ENCODE peak calls at places on chromosomes 13 and 19, in seven cellular contexts. K is PC-3, V is HCT116, U is GM23338, Q is GM23248, B is hepatocyte, I is MM.1S. D is an unnamed sample.

GRCh38 chr13:112991611-112992010 is 22.6 kb downstream of the MCF2L start:
- DNase-seq in K (no peak), V (no peak), I (no peak), U (no peak), Q (no peak), B (no peak), D (no peak)

GRCh38 chr19:4776436-4777205 is 14.9 kb upstream of the FEM1A start:
- DNase-seq in B (no peak), K (peak), V (no peak), I (no peak), Q (peak), U (peak), D (peak)

GRCh38 chr19:46056536-46056935 is 15.7 kb upstream of the IGFL4 start:
- DNase-seq in V (no peak), Q (no peak), K (no peak), B (no peak), U (no peak), I (no peak), D (no peak)

GRCh38 chr13:23558675-23559536 is 11.3 kb upstream of the TNFRSF19 start:
- DNase-seq in Q (peak), I (no peak), V (peak), K (peak), U (peak), B (peak), D (no peak)

GRCh38 chr13:63433546-63434150 is 2018.0 kb upstream of the PCDH20 start:
- DNase-seq in B (no peak), U (no peak), Q (no peak), I (no peak), K (peak), V (no peak), D (no peak)

GRCh38 chr13:80590551-80590950 is 249.6 kb upstream of the SPRY2 start:
- DNase-seq in B (no peak), I (no peak), Q (no peak), K (no peak), V (no peak), U (no peak), D (no peak)

GRCh38 chr13:42355841-42356575 is 84.1 kb downstream of the AKAP11 start:
- DNase-seq in U (no peak), B (no peak), Q (no peak), I (no peak), K (no peak), V (no peak), D (no peak)

GRCh38 chr19:7629347-7630054 is at the start of the genes PET100 and XAB2:
- DNase-seq in V (peak), U (peak), Q (peak), I (peak), B (peak), K (peak), D (peak)

GRCh38 chr13:50521191-50521590 is 322.3 kb downstream of the DLEU7 start:
- DNase-seq in B (no peak), U (no peak), Q (no peak), K (no peak), V (no peak), I (no peak), D (no peak)

GRCh38 chr13:98488736-98489135 is 88.2 kb downstream of the STK24 start:
- DNase-seq in U (no peak), I (peak), Q (no peak), K (no peak), B (no peak), V (no peak), D (no peak)

GRCh38 chr19:44808463-44809371 is at the start of gene BCAM:
- DNase-seq in I (no peak), B (peak), U (peak), K (peak), Q (peak), V (no peak), D (peak)

GRCh38 chr19:58568731-58569130 is 4.4 kb downstream of the MZF1 start:
- DNase-seq in B (no peak), K (no peak), I (no peak), Q (no peak), V (no peak), U (no peak), D (no peak)

GRCh38 chr19:10113964-10114650 is 2.6 kb downstream of the P2RY11 start:
- DNase-seq in K (peak), B (no peak), Q (peak), I (no peak), V (no peak), U (peak), D (no peak)

GRCh38 chr19:45590300-45591003 is 5.8 kb upstream of the OPA3 start:
- DNase-seq in I (no peak), V (no peak), U (no peak), B (no peak), Q (no peak), K (no peak), D (no peak)

DNA sequence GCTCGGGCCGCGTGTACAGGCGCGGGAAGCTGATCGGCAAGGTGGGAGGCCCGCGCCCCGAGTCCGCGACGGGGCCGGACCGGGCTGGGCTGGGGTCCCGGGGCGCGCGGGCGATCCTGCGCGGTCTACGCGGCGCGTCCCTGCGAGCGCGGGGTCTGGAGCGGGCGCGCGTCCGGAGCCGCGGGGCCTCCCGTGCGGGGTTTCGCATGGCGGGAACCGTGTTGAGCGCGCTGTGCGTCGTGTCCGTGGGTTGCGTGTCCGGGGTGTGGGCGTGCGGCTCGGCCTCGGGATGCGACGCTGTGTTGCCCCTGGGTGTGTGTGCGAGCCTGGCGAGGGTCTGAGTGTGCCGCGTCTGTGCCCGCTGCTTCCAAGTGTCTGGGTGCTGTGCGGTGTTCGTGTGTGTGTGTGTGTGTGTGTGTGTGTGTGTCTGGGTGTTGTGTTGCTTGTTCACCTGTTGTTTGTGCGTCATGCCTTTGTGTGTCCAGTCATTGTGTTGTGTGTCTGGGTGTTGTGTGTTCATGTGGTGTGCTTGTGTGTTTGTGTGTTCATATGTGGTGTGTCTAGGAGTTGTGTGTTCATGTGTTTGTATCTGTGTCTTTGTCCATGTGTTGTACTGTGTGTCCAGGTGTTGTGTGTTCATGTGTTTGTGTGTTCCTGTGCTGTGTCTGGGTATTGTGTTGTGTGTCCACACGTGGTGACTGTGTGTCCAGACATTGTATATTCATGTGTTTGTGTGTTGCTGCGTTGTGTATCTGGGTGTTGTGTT is 512 bp downstream of the PLK5 start:
- DNase-seq in V (no peak), I (no peak), B (no peak), Q (no peak), U (no peak), K (no peak), D (no peak)
- TF ChIP-seq EZH2 in V (no peak), I (no peak), B (no peak), Q (peak), U (no peak), K (no peak), D (peak)

GRCh38 chr19:49071860-49072547 is 495 bp downstream of the KCNA7 start:
- DNase-seq in B (no peak), K (no peak), Q (peak), U (peak), I (no peak), V (no peak), D (peak)

GRCh38 chr19:49070416-49070815 is 2.1 kb downstream of the KCNA7 start:
- DNase-seq in Q (no peak), K (no peak), I (no peak), U (no peak), B (no peak), V (no peak), D (no peak)

GRCh38 chr19:49069026-49069425 is 3.5 kb downstream of the KCNA7 start:
- DNase-seq in B (no peak), K (no peak), Q (no peak), U (no peak), I (no peak), V (no peak), D (no peak)

DNA sequence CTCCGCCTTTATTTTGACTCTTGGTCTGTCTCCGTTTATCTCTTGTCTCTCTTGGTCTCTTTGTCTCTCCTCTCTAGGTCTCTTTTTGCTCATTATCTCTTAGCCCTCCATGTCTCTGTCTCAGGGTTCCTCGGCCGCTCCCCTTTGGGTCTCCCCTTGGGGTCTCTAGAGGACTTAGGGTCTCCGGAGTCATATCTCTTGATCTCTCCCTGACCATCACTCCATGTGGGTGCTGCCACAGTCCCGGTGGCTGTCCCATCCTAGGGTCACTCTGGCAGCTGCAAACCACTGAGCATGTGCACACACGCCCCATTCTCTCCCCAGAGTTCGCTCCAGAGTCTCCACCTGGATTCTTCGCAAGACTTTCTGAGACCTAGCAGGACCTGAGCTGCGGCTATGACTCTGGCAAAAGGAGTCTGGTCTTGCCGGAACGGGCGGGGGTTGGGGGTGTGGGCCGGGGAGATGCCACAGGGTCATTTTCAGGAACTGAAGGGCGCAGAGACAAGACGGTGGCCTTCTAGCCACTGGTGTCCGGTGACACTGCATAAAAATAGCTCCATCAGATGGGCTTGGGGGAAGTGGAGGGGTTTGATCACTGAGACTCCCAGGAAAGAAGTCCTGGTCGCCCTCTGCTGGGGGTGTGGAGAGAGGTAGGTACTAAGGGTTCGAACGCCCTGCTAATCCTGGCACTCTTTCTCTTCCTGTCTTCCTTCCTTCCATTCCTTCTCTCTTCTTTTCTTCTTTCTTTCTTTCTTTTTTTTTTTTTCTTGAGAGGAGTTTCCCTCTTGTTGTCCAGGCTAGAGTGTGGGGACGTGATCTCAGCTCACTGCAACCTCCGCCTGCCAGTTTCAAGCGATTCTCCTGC is 1.2 kb upstream of the KCNA7 start:
- DNase-seq in Q (peak), V (peak), I (no peak), U (peak), B (no peak), K (peak), D (peak)
- TF ChIP-seq EZH2phosphoT487 in Q (no peak), V (no peak), I (no peak), U (no peak), B (no peak), K (no peak), D (peak)

GRCh38 chr19:43776285-43776684 is 4.5 kb downstream of the KCNN4 start:
- DNase-seq in I (no peak), K (no peak), B (peak), Q (no peak), U (no peak), V (no peak), D (no peak)

GRCh38 chr19:43773725-43774102 is 7.1 kb downstream of the KCNN4 start:
- DNase-seq in Q (no peak), B (no peak), K (no peak), I (no peak), U (peak), V (no peak), D (peak)

GRCh38 chr19:43777163-43777700 is 3.5 kb downstream of the KCNN4 start:
- DNase-seq in Q (peak), I (no peak), V (no peak), B (peak), U (no peak), K (no peak), D (no peak)

GRCh38 chr19:43775299-43775890 is 5.4 kb downstream of the KCNN4 start:
- DNase-seq in Q (no peak), K (no peak), I (no peak), V (no peak), U (no peak), B (no peak), D (no peak)

DNA sequence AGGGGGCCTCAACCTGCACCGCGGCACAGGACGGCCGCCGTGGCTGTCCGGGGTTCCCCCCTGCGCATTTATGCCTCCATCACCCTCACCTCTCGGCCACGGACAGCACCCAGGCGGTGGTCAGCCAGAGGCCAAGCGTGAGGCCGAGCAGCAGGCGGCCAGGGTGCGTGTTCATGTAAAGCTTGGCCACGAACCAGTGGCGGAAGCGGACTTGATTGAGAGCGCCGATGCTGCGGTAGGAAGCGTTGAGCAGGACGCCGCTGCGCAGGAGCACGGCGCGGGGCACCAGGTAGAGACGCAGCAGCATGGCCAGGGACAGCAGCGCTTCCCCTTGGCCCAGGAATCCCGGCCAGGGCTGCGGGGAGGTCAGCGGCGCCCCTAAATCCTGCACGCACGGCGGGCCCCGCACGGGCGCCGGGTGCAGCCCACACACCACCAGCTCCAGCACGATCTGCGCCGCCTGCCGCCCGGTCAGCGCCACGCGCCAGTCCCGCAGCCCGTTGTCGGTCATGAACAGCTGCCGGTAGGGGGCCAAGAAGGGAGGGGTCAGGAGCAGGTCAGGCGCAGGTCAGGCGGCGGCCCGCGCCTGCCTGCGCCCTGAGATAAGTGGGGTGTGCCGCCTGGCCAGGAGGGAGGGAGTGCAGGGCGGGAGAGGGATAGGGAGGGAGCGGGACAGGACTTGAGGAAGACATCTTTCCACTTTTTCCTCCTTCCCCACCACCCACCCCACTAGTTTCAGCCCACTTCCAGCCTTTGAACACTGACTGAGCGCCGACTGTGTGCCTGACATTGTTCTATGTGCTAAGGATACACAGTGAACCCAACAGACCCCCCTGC is 6.5 kb downstream of the KCNN4 start:
- DNase-seq in V (no peak), K (no peak), U (peak), B (peak), I (no peak), Q (peak), D (peak)
- TF ChIP-seq EZH2 in V (no peak), K (no peak), U (peak), B (no peak), I (no peak), Q (no peak), D (peak)

GRCh38 chr13:43725460-43725859 is 61.3 kb downstream of the ENOX1 start:
- DNase-seq in U (no peak), B (no peak), I (no peak), Q (no peak), K (no peak), V (no peak), D (no peak)

GRCh38 chr13:43728411-43728810 is 58.4 kb downstream of the ENOX1 start:
- DNase-seq in U (no peak), V (no peak), I (no peak), Q (no peak), B (no peak), K (no peak), D (no peak)

GRCh38 chr13:43732726-43733125 is 54.0 kb downstream of the ENOX1 start:
- DNase-seq in B (no peak), Q (no peak), U (no peak), K (no peak), V (no peak), I (no peak), D (no peak)

DNA sequence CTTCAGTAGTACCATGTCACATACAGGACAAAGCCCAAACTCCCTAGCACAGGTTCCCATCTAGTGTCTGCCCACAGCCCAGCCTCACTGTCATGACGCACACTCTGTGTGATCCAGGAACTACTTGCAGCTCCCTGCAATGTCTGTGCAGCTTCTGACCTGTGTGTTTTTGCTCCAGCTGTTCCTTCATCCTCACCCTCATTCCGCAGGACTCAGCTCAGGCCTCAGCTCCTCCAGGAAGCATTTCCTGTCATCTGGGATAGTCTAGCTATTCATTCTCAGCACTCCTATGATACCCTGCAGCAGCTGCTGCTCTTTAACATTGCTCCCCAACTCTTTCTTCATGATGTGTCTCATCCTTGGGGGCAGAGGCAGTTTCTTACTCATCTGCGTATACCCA is 56.1 kb downstream of the ENOX1 start:
- DNase-seq in B (peak), I (no peak), K (no peak), U (no peak), V (no peak), Q (peak), D (no peak)
- TF ChIP-seq EZH2phosphoT487 in B (no peak), I (no peak), K (no peak), U (no peak), V (no peak), Q (no peak), D (no peak)

GRCh38 chr19:48481191-48481500 is 12.0 kb downstream of the CYTH2 start:
- DNase-seq in K (no peak), B (no peak), V (no peak), U (no peak), Q (no peak), I (no peak), D (no peak)

GRCh38 chr19:48480476-48481190 is 11.5 kb downstream of the CYTH2 start:
- DNase-seq in U (peak), Q (peak), B (no peak), K (no peak), I (no peak), V (no peak), D (no peak)

GRCh38 chr19:48480151-48480475 is 10.9 kb downstream of the CYTH2 start:
- DNase-seq in V (no peak), K (no peak), I (no peak), U (peak), Q (peak), B (no peak), D (no peak)

GRCh38 chr19:48478339-48479061 is 9.3 kb downstream of the CYTH2 start:
- DNase-seq in K (no peak), V (no peak), B (no peak), Q (no peak), U (no peak), I (no peak), D (no peak)

DNA sequence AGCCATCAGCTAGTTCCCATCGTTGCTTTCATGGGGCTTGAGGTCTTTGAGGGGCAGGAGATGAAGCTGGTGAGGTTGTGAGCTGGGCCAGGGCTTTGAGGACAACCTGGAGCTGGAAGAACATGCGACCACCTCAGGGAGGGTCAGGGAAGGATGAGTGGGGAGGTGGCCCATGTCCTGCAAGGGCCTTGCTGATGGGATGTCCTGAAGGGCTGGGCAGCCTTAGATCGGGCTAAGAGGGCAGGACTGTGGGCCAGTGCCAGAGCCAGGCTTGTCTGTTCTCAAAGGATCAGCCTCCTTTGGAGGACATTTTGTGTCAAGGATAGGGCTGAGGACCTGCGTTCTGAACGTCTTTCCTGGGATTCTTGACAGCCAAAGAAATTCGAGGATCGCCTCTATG is 10.5 kb downstream of the CYTH2 start:
- DNase-seq in Q (no peak), B (no peak), U (peak), K (no peak), I (no peak), V (no peak), D (no peak)
- TF ChIP-seq EZH2 in Q (no peak), B (no peak), U (no peak), K (no peak), I (no peak), V (no peak), D (no peak)